ENCODE peak calls at places on chromosomes 4 and X, in nine cellular contexts. S is HCT116, B is transverse colon, K is stomach, Q is breast epithelium, E is GM12892, F is upper lobe of left lung, R is prostate gland, J is suprapubic skin. X is an unnamed sample.
A peak's percentile ranks its signal among the peaks of the same experiment; 100 is the strongest.

GRCh38 chrX:120316587-120317283 is 5.5 kb upstream of the TMEM255A start:
- DNase-seq in S (peak; percentile 41), B (no peak), K (no peak), Q (no peak), E (no peak), F (no peak), R (no peak), J (no peak), X (no peak)

GRCh38 chr4:24771241-24771640 is 24.1 kb upstream of the SOD3 start:
- DNase-seq in S (no peak), B (no peak), K (no peak), Q (no peak), E (no peak), F (no peak), R (no peak), J (no peak), X (no peak)

GRCh38 chr4:152719856-152720556 is 40.2 kb upstream of the TMEM154 start:
- DNase-seq in S (no peak), B (no peak), K (no peak), Q (peak; percentile 27), E (no peak), F (no peak), R (peak; percentile 27), J (no peak), X (no peak)

GRCh38 chrX:31546130-31546529 is 474.3 kb upstream of the FTHL17 start:
- DNase-seq in S (no peak), B (no peak), K (no peak), Q (no peak), E (no peak), F (no peak), R (no peak), J (no peak), X (no peak)

GRCh38 chrX:72124540-72125201 is 7.0 kb downstream of the RTL5 start:
- DNase-seq in S (no peak), B (no peak), K (no peak), Q (no peak), E (no peak), F (no peak), R (no peak), J (no peak), X (no peak)

GRCh38 chr4:52038109-52038912 is at the start of gene SGCB:
- DNase-seq in S (no peak), B (peak; percentile 68), K (peak; percentile 60), Q (peak; percentile 21), E (peak; percentile 65), F (peak; percentile 95), R (peak; percentile 53), J (peak; percentile 74), X (peak; percentile 53)

GRCh38 chr4:140057693-140058092 is 96.3 kb downstream of the MAML3 start:
- DNase-seq in S (no peak), B (no peak), K (no peak), Q (no peak), E (no peak), F (no peak), R (no peak), J (no peak), X (no peak)

GRCh38 chrX:154761977-154762528 is 611 bp upstream of the DKC1 start:
- DNase-seq in S (no peak), B (peak; percentile 34), K (no peak), Q (no peak), E (no peak), F (no peak), R (peak; percentile 19), J (no peak), X (no peak)

GRCh38 chr4:153488006-153488718 is 22.0 kb downstream of the TMEM131L start:
- DNase-seq in S (no peak), B (peak; percentile 37), K (no peak), Q (peak; percentile 18), E (no peak), F (peak; percentile 67), R (no peak), J (no peak), X (no peak)

GRCh38 chrX:137858106-137858505 is 292.2 kb downstream of the ZIC3 start:
- DNase-seq in S (no peak), B (no peak), K (no peak), Q (no peak), E (no peak), F (no peak), R (no peak), J (no peak), X (no peak)

GRCh38 chrX:136209016-136209738 is 42.0 kb downstream of the MAP7D3 start:
- DNase-seq in S (no peak), B (peak; percentile 45), K (peak; percentile 44), Q (no peak), E (no peak), F (no peak), R (no peak), J (peak; percentile 72), X (no peak)

GRCh38 chr4:3369781-3370660 is 71.7 kb upstream of the HGFAC start:
- DNase-seq in S (no peak), B (no peak), K (no peak), Q (no peak), E (no peak), F (peak; percentile 75), R (no peak), J (no peak), X (no peak)

GRCh38 chrX:49073641-49074575 is at the start of gene PRAF2:
- DNase-seq in S (peak; percentile 66), B (peak; percentile 94), K (peak; percentile 93), Q (peak; percentile 91), E (peak; percentile 87), F (peak; percentile 95), R (peak; percentile 91), J (peak; percentile 96), X (peak; percentile 90)
- TF ChIP-seq POLR2A in S (peak; percentile 29), B (peak; percentile 44), K (no peak), Q (no peak), E (peak; percentile 23), F (peak; percentile 63), R (peak; percentile 57), J (no peak), X (peak; percentile 36)

GRCh38 chrX:20011608-20012007 is 20.7 kb upstream of the BCLAF3 start:
- DNase-seq in S (no peak), B (no peak), K (no peak), Q (no peak), E (no peak), F (no peak), R (no peak), J (no peak), X (no peak)

GRCh38 chrX:20015422-20015821 is 24.6 kb upstream of the BCLAF3 start:
- DNase-seq in S (no peak), B (no peak), K (no peak), Q (no peak), E (no peak), F (no peak), R (no peak), J (no peak), X (no peak)

GRCh38 chrX:20019672-20020365 is 29.0 kb upstream of the BCLAF3 start:
- DNase-seq in S (no peak), B (no peak), K (no peak), Q (no peak), E (no peak), F (no peak), R (no peak), J (no peak), X (no peak)

GRCh38 chrX:20016618-20016945 is 25.7 kb upstream of the BCLAF3 start:
- DNase-seq in S (no peak), B (no peak), K (no peak), Q (no peak), E (no peak), F (no peak), R (no peak), J (no peak), X (no peak)

DNA sequence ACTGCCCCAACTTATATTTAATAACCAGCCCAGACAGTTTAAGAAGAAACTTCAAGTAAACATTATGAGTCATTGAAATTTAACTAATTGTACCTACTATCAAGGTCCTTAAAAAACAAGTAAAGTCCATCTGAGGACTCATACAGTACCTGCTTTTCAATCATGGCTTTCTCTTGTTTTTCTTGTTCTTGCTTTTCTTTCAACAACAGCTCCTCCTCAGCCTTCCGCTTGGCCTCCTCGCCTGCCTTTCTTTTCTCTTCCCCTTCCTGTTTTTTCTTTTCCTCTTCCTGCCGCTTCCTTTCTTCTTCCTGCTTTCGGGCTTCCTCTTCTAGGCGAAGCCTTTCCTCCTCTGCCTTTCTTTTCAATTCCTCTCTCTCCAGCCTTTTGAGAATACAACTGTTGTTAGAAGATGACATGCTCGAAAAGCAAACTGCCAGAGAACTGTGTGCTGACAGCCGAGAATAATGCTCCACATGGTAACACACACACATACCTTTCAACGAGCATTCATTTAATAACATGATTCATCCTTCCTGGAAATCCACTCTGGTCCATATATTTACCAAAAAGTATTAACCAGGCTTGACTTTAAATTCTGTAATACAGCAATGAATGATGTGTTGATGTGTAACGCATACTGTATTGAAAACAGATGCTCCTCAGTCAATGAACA is 25.2 kb upstream of the BCLAF3 start:
- DNase-seq in S (no peak), B (no peak), K (no peak), Q (no peak), E (no peak), F (no peak), R (no peak), J (no peak), X (no peak)
- TF ChIP-seq POLR2AphosphoS5 in S (no peak), B (no peak), K (no peak), Q (no peak), E (no peak), F (no peak), R (no peak), J (no peak), X (no peak)

DNA sequence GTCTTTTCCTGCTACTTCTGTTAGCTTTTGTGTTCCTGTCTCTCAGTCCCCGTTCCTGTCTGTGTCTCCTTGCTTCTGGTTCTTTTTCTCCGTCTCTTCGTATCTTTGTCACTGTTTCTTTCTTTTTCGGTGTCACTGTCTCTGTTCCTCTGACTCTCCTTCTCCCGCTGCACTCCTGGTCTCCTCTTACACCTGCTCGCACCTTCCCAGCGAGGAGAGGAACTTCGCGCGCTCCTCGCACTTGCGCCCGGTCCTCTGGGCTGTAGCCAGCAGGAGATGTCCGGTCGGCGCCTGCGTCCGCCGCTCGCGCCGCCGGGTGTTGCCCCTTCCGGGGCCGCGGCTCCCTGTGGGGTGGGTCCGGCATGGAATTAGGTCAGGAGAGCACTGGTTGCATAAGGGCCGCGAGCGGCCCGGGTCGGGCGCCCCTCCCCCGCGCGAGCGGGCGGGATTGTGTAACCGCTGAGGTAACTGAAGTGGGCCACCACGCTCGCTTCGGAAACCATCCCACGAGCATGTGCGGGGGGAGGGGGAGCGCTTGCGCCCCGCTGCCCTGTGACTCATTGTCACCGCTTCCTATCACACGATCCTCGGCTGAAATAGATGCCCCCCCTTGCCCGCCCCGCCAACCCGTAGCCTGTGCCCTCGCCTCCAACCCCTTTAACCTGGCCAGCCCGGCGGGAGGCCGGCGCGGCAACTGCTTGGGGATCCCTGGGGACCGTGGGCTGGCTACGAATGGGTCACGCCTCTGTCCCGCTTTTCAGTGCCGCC is 1.6 kb downstream of the LONRF3 start:
- DNase-seq in S (no peak), B (peak; percentile 78), K (peak; percentile 66), Q (peak; percentile 56), E (peak; percentile 29), F (peak; percentile 96), R (peak; percentile 25), J (peak; percentile 87), X (no peak)
- TF ChIP-seq POLR2A in S (no peak), B (peak; percentile 15), K (no peak), Q (no peak), E (no peak), F (peak; percentile 75), R (peak; percentile 16), J (no peak), X (no peak)

DNA sequence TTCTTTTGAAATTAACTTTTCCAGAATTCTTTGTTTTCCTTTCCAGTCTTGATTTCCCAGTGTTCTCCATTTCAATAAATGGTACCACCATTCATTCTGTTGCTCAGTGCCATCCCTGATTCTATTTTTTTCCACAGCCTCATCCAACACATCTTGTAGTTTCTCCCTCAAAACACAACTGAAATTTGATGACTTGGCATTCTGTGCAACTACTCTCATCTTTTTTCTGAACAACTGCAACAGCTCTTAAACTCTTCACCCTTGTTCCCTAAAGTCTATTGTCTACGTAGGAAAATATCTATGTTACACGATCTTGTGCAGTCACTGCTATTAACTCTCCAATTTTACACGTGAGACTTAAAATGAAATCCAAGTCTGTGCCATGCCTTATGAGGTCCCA is 40.5 kb downstream of the MAP9 start:
- DNase-seq in S (no peak), B (no peak), K (no peak), Q (no peak), E (no peak), F (no peak), R (no peak), J (no peak), X (no peak)
- TF ChIP-seq POLR2AphosphoS5 in S (no peak), B (no peak), K (no peak), Q (no peak), E (no peak), F (no peak), R (no peak), J (no peak), X (no peak)